ENCODE peak calls at places on chromosomes 12 and 14, in eight cellular contexts. A is HEK293T, Y is nephron progenitor cell, K is IMR-90, D is NCI-H187 treated with DMSO at 0.1 percent for 48 hours, F is DMS53, X is nucleus accumbens, T is coronary artery. L is an unnamed sample.

GRCh38 chr12:91346827-91347226 is 164.2 kb upstream of the DCN start:
- DNase-seq in F (no peak), Y (no peak), D (no peak), A (no peak), K (no peak), T (no peak), X (no peak), L (no peak)

GRCh38 chr12:58487280-58488141 is 432.8 kb downstream of the LRIG3 start:
- DNase-seq in F (no peak), X (no peak), D (no peak), K (peak), A (no peak), Y (no peak), T (no peak), L (peak)

GRCh38 chr14:89283327-89284060 is 133.5 kb downstream of the FOXN3 start:
- DNase-seq in D (no peak), Y (no peak), A (no peak), X (no peak), F (no peak), K (no peak), T (peak), L (peak)

GRCh38 chr14:67187826-67188225 is 1.4 kb upstream of the GARIN2 start:
- DNase-seq in A (no peak), Y (no peak), T (no peak), D (no peak), X (no peak), F (no peak), K (peak), L (no peak)

GRCh38 chr12:11906284-11906935 is 164.3 kb upstream of the BCL2L14 start:
- DNase-seq in T (no peak), D (no peak), X (no peak), F (peak), Y (no peak), K (peak), A (no peak), L (no peak)

GRCh38 chr14:96039633-96040311 is 610 bp downstream of the C14orf132 start:
- DNase-seq in A (peak), D (no peak), T (no peak), K (peak), Y (peak), F (peak), X (peak), L (peak)

GRCh38 chr14:60222820-60223219 is 26.2 kb upstream of the PPM1A start:
- DNase-seq in T (no peak), F (no peak), D (no peak), Y (no peak), K (no peak), X (peak), A (no peak), L (no peak)

GRCh38 chr14:89826581-89826980 is 127.9 kb downstream of the EFCAB11 start:
- DNase-seq in Y (no peak), X (no peak), K (peak), T (no peak), A (no peak), F (no peak), D (no peak), L (peak)